ENCODE peak calls at places on chromosomes 11 and 22, in five cellular contexts. C, U, D, Y and W are unnamed samples.
A peak's percentile ranks its signal among the peaks of the same experiment; 100 is the strongest.

GRCh38 chr22:17121235-17122195 is at the start of gene TMEM121B:
- DNase-seq in C (peak; percentile 74), U (peak; percentile 39), D (no peak), Y (peak; percentile 74), W (peak; percentile 67)

GRCh38 chr11:107830915-107831540 is 27.6 kb downstream of the SLC35F2 start:
- DNase-seq in C (no peak), U (no peak), D (no peak), Y (no peak), W (no peak)

GRCh38 chr11:14449302-14449714 is 50.3 kb downstream of the COPB1 start:
- DNase-seq in C (no peak), U (no peak), D (no peak), Y (no peak), W (no peak)

GRCh38 chr11:65657426-65657825 is 5.3 kb downstream of the RELA start:
- DNase-seq in C (no peak), U (no peak), D (no peak), Y (no peak), W (no peak)

GRCh38 chr11:68223275-68223674 is 10.2 kb upstream of the KMT5B start:
- DNase-seq in C (no peak), U (no peak), D (no peak), Y (no peak), W (no peak)

GRCh38 chr22:26711205-26711958 is 54.0 kb downstream of the MIAT start:
- DNase-seq in C (no peak), U (no peak), D (no peak), Y (no peak), W (no peak)

GRCh38 chr11:8531312-8531711 is 62.7 kb downstream of the STK33 start:
- DNase-seq in C (no peak), U (no peak), D (no peak), Y (no peak), W (no peak)

GRCh38 chr11:96103102-96103501 is 179.2 kb upstream of the MTMR2 start:
- DNase-seq in C (no peak), U (no peak), D (no peak), Y (no peak), W (no peak)

GRCh38 chr22:28029201-28029948 is 110.3 kb upstream of the PITPNB start:
- DNase-seq in C (peak; percentile 38), U (no peak), D (no peak), Y (peak; percentile 41), W (peak; percentile 63)

GRCh38 chr11:65556470-65557279 is 1.5 kb downstream of the LTBP3 start:
- DNase-seq in C (no peak), U (no peak), D (no peak), Y (no peak), W (no peak)

GRCh38 chr11:76653674-76654309 is 16.8 kb downstream of the LRRC32 start:
- DNase-seq in C (no peak), U (no peak), D (no peak), Y (peak; percentile 65), W (peak; percentile 80)

GRCh38 chr11:123033895-123034294 is 28.0 kb downstream of the HSPA8 start:
- DNase-seq in C (no peak), U (no peak), D (no peak), Y (no peak), W (no peak)